ENCODE peak calls at places on chromosomes 12 and 14, in five cellular contexts. G, J, P, I and F are unnamed samples.

GRCh38 chr12:124461851-124462623 is 105.4 kb downstream of the NCOR2 start:
- DNase-seq in I (no peak), P (no peak), J (no peak), G (no peak), F (peak)

GRCh38 chr12:2179953-2180736 is 127.4 kb downstream of the CACNA1C start:
- DNase-seq in P (no peak), J (no peak), I (peak), G (no peak), F (no peak)

GRCh38 chr12:90987520-90987919 is 17.3 kb downstream of the EPYC start:
- DNase-seq in G (no peak), I (no peak), P (no peak), J (no peak), F (no peak)

GRCh38 chr12:75818863-75819262 is 212.7 kb downstream of the PHLDA1 start:
- DNase-seq in P (no peak), J (no peak), G (no peak), I (no peak), F (no peak)

GRCh38 chr14:89911018-89911919 is 43.3 kb downstream of the EFCAB11 start:
- DNase-seq in J (no peak), P (peak), G (no peak), I (no peak), F (no peak)

GRCh38 chr14:41873379-41874034 is 266.8 kb downstream of the LRFN5 start:
- DNase-seq in J (no peak), G (no peak), P (no peak), I (no peak), F (no peak)

GRCh38 chr12:26056335-26056734 is 68.5 kb downstream of the BHLHE41 start:
- DNase-seq in P (no peak), J (no peak), I (peak), G (no peak), F (no peak)

GRCh38 chr14:35336171-35337073 is 44.2 kb downstream of the PSMA6 start:
- DNase-seq in P (peak), I (peak), G (no peak), J (no peak), F (peak)

GRCh38 chr12:131164096-131164872 is 210.6 kb downstream of the ADGRD1 start:
- DNase-seq in I (no peak), P (peak), J (no peak), G (no peak), F (no peak)

GRCh38 chr14:52023518-52023917 is 34.2 kb downstream of the RTRAF start:
- DNase-seq in G (no peak), J (no peak), I (no peak), P (no peak), F (no peak)

GRCh38 chr14:21039059-21039422 is 3.1 kb upstream of the RNASE7 start:
- DNase-seq in J (no peak), I (no peak), G (no peak), P (peak), F (no peak)

GRCh38 chr12:40224439-40225291 is at the start of gene LRRK2:
- DNase-seq in G (peak), J (no peak), P (peak), I (peak), F (peak)

GRCh38 chr12:27463826-27464554 is 17.5 kb downstream of the SMCO2 start:
- DNase-seq in G (no peak), P (no peak), I (no peak), J (no peak), F (no peak)

GRCh38 chr12:119659289-119659897 is 8.5 kb upstream of the PRKAB1 start:
- DNase-seq in I (peak), J (no peak), P (peak), G (peak), F (no peak)

GRCh38 chr14:77322209-77322902 is 1.5 kb downstream of the GSTZ1 start:
- DNase-seq in P (no peak), I (no peak), G (no peak), J (no peak), F (no peak)

GRCh38 chr14:64279719-64280668 is 14.2 kb downstream of the ESR2 start:
- DNase-seq in J (no peak), G (no peak), I (no peak), P (no peak), F (no peak)

GRCh38 chr14:52862652-52863338 is 71.4 kb upstream of the GNPNAT1 start:
- DNase-seq in G (no peak), I (peak), P (no peak), J (no peak), F (no peak)

GRCh38 chr12:60394680-60395079 is 798.9 kb downstream of the SLC16A7 start:
- DNase-seq in J (no peak), P (no peak), G (no peak), I (peak), F (no peak)

GRCh38 chr12:98973395-98973794 is 328.3 kb downstream of the APAF1 start:
- DNase-seq in I (peak), G (no peak), J (no peak), P (no peak), F (no peak)

GRCh38 chr12:131831635-131832041 is 3.4 kb downstream of the MMP17 start:
- DNase-seq in I (no peak), J (no peak), P (no peak), G (no peak), F (no peak)

GRCh38 chr14:100307215-100308111 is 1.2 kb upstream of the SLC25A29 start:
- DNase-seq in J (no peak), G (no peak), P (peak), I (no peak), F (no peak)

GRCh38 chr12:107662431-107662830 is 23.2 kb upstream of the PWP1 start:
- DNase-seq in I (no peak), J (no peak), P (no peak), G (no peak), F (no peak)
- TF ChIP-seq CTCF in I (no peak), J (no peak), P (no peak), G (no peak), F (no peak)

DNA sequence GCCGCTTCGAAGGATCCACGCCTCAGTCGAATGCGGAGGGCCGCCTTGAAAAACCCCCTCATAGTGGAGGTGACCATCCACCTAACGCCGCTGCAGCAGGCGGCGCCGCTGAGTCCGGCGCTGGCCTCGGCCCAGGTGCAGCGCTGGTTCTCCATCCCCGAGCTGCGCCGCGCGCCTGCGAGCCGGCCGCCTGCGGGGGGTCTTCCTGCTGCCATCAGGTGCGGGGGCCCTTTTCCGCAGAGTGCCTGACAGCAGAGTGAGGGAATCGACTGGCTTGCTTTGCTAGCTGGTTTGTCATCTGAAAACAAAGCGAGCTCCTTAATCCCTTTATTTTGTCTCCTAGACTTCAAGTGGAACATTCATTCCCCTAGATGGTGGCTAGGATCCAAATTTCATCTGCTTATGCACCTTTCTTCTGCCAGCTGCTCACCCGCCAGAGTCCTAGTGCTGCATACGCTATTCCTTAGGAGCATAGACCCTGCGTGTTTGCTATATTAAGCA is 10.4 kb upstream of the DNAL1 start:
- DNase-seq in J (no peak), P (peak), I (no peak), G (no peak), F (no peak)
- TF ChIP-seq CTCF in J (peak), P (peak), I (no peak), G (no peak), F (peak)

GRCh38 chr12:14618990-14619389 is 51.3 kb upstream of the PLBD1 start:
- DNase-seq in G (no peak), P (peak), J (no peak), I (peak), F (no peak)
- TF ChIP-seq CTCF in G (peak), P (peak), J (peak), I (no peak), F (peak)

GRCh38 chr12:85466906-85467305 is 186.9 kb downstream of the ALX1 start:
- DNase-seq in G (no peak), J (no peak), I (no peak), P (no peak), F (no peak)

GRCh38 chr12:85461127-85461526 is 181.1 kb downstream of the ALX1 start:
- DNase-seq in G (no peak), J (no peak), I (peak), P (no peak), F (no peak)

GRCh38 chr12:85457026-85457425 is 177.0 kb downstream of the ALX1 start:
- DNase-seq in P (no peak), G (no peak), J (no peak), I (no peak), F (no peak)

GRCh38 chr12:85468356-85469157 is 188.5 kb downstream of the ALX1 start:
- DNase-seq in I (peak), P (peak), J (peak), G (no peak), F (no peak)

GRCh38 chr12:85462888-85463287 is 182.9 kb downstream of the ALX1 start:
- DNase-seq in I (no peak), P (no peak), G (no peak), J (no peak), F (no peak)
- TF ChIP-seq CTCF in I (no peak), P (no peak), G (no peak), J (no peak), F (no peak)

DNA sequence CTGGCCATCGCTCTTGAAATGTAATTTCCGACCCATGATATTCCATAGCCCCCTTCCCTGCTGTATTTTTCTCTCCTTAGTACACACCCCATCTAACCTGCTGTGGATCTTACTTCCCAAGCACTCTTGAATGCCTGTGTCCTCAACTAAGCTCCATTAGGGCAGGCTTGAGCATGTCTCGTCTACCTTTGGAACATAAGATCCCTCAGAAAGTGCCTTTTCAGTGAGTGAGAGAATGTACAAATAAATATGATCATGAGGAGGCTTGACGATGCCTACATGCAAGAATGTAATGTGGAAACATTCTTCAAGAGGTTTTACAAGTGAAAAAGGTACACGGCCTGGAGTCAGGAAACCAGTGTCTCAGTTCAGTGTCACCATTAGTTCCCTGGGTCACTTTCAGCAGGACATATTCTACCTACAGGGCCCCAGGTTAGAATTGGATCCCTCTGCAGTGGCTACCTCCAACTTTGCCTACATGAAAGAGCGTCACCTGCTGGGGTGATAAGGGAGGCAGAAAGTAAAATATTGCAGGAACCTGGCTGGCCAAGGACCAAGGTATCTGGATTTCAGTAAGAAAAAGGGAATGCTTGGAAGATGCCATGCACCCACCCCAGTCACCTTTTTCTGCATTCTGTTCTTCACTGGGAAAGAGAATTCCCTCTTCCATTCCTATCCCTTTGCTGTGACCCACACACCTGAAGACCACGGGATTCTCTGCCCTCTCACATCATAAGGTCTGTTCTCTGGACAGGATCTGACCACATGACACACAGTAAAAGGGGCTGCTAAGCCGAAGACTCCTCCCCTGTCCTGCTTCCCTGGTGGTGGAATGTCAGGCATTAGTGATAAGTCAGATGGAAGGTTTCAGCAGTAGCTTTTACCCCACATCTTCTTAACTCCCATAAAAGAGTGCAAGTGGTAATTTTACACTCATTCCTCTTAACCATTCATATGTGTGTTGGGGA is 24.6 kb upstream of the SERPINA1 start:
- DNase-seq in G (no peak), J (no peak), P (peak), I (no peak), F (no peak)
- TF ChIP-seq CTCF in G (no peak), J (peak), P (peak), I (no peak), F (peak)

GRCh38 chr12:108060054-108060453 is 69.0 kb upstream of the WSCD2 start:
- DNase-seq in I (no peak), G (no peak), P (no peak), J (no peak), F (no peak)

GRCh38 chr12:108060910-108061309 is 68.2 kb upstream of the WSCD2 start:
- DNase-seq in P (no peak), I (no peak), J (no peak), G (no peak), F (no peak)

GRCh38 chr12:108066583-108067234 is 62.4 kb upstream of the WSCD2 start:
- DNase-seq in J (no peak), P (no peak), I (no peak), G (no peak), F (no peak)

GRCh38 chr12:108065061-108065460 is 64.0 kb upstream of the WSCD2 start:
- DNase-seq in G (no peak), P (no peak), J (no peak), I (no peak), F (no peak)

DNA sequence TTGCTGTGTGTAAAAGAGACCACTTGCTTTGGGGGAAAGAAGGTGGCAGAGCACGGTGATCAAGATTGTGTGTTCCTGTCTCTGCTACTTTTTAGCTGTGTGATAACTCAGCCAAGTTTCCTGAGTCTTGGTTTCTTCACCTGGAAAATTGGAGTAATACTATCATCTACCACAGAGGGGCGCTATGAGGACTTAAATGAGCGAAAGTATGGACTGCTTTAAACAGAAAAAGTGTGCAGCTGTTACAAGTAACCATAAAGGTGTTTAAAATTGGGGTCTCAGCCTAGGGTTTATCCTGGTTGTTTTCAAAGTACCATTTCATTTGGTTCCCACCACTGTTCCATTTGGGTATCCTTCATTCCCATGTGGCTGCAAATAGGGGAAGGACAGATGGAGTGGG is 65.9 kb upstream of the WSCD2 start:
- DNase-seq in J (no peak), I (no peak), G (no peak), P (peak), F (no peak)
- TF ChIP-seq CTCF in J (peak), I (peak), G (no peak), P (peak), F (peak)

GRCh38 chr12:93990832-93991748 is 157.3 kb upstream of the PLXNC1 start:
- DNase-seq in I (no peak), G (no peak), P (peak), J (no peak), F (no peak)
- TF ChIP-seq CTCF in I (no peak), G (no peak), P (peak), J (no peak), F (peak)

DNA sequence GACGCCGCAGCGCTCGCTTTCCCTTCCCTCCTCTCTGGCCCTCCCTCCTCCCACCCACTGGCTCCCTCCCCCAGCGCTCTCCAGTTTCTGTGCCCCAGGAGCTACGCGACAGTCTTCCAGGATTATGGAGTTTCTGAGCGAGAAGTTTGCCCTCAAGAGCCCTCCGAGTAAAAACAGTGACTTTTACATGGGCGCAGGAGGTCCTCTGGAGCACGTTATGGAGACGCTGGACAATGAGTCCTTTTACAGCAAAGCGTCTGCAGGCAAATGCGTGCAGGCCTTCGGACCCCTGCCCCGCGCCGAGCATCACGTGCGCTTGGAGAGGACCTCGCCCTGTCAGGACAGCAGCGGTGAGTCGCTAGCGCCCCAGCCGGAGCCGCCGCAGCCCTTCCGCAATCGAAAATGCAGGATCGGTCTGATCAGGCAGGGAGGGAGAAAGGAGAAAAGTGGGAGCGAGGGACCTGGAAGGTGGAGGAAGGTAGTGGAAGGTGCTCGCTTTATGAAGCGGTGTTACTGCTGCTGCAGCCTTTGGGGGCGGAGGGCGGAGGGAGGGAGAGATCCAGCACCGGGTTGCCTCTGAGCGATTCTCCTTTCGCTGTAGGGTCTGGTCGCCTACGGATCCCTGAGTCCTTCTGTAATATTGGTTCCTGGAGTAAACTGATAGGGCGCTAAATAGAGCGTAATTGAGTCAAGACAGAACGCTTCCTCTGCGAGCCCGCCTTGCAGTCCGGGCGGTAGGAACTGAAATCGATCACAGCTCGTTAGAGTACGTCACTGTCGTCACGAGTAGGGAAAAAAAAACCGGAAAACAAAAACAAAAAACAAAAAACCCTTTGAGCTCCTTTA is at the start of gene ALX1:
- DNase-seq in P (peak), J (no peak), I (peak), G (no peak), F (peak)
- TF ChIP-seq CTCF in P (peak), J (no peak), I (no peak), G (no peak), F (peak)